ENCODE peak calls at places on chromosomes 5 and 9, in nine cellular contexts. G is A172, L is T-helper 2 cell, I is tibial artery, Y is midbrain, P is gastrocnemius medialis, N is AG08396, H is H1, S is GM04504. F is an unnamed sample.

GRCh38 chr9:89225587-89225986 is 47.0 kb upstream of the SHC3 start:
- DNase-seq in P (no peak), I (no peak), S (no peak), Y (no peak), H (no peak), G (no peak), L (no peak), N (peak), F (no peak)

GRCh38 chr9:96383165-96383939 is at the start of gene SLC35D2:
- DNase-seq in S (peak), H (peak), Y (peak), L (peak), I (peak), P (peak), N (peak), G (peak), F (peak)

GRCh38 chr9:16315720-16316119 is 554.8 kb downstream of the BNC2 start:
- DNase-seq in H (no peak), N (no peak), S (no peak), Y (no peak), G (no peak), I (no peak), L (no peak), P (no peak), F (no peak)

GRCh38 chr5:149728303-149728702 is 1.8 kb upstream of the PPARGC1B start:
- DNase-seq in P (no peak), G (no peak), I (no peak), S (no peak), Y (no peak), H (no peak), L (no peak), N (no peak), F (no peak)

GRCh38 chr9:95096807-95097206 is 220.7 kb downstream of the FANCC start:
- DNase-seq in L (no peak), S (no peak), Y (no peak), G (no peak), P (no peak), N (no peak), H (no peak), I (no peak), F (no peak)

GRCh38 chr9:112120471-112120925 is 54.6 kb downstream of the SUSD1 start:
- DNase-seq in P (no peak), N (no peak), Y (no peak), H (peak), S (no peak), L (no peak), G (no peak), I (no peak), F (no peak)

GRCh38 chr9:129139993-129140396 is 28.8 kb downstream of the PTPA start:
- DNase-seq in I (peak), N (peak), L (peak), Y (peak), S (peak), H (no peak), G (peak), P (peak), F (peak)

GRCh38 chr9:94623253-94623652 is 16.1 kb downstream of the FBP1 start:
- DNase-seq in I (no peak), G (no peak), H (peak), S (no peak), L (no peak), P (no peak), Y (no peak), N (no peak), F (no peak)

GRCh38 chr5:109125755-109126429 is 283.9 kb downstream of the PJA2 start:
- DNase-seq in L (no peak), P (no peak), N (no peak), Y (no peak), S (no peak), G (no peak), I (no peak), H (no peak), F (no peak)

GRCh38 chr5:96893342-96893741 is 17.0 kb downstream of the ERAP2 start:
- DNase-seq in G (peak), I (no peak), P (no peak), L (no peak), S (peak), Y (no peak), H (no peak), N (no peak), F (no peak)

GRCh38 chr5:158682631-158683030 is 417.1 kb downstream of the EBF1 start:
- DNase-seq in I (no peak), H (no peak), P (no peak), N (no peak), S (no peak), G (no peak), L (no peak), Y (no peak), F (no peak)

GRCh38 chr9:18606831-18607230 is 132.9 kb downstream of the ADAMTSL1 start:
- DNase-seq in L (no peak), P (no peak), Y (no peak), S (peak), H (no peak), N (no peak), I (no peak), G (peak), F (no peak)

GRCh38 chr9:27261517-27262211 is 35.3 kb downstream of the EQTN start:
- DNase-seq in S (no peak), G (no peak), I (no peak), L (no peak), H (no peak), Y (no peak), N (no peak), P (no peak), F (no peak)

GRCh38 chr9:75964431-75964830 is 74.0 kb downstream of the PCSK5 start:
- DNase-seq in I (no peak), P (no peak), Y (no peak), N (no peak), G (peak), L (no peak), H (no peak), S (no peak), F (no peak)

GRCh38 chr9:113399646-113400200 is 1.4 kb downstream of the ALAD start:
- DNase-seq in I (no peak), Y (no peak), L (no peak), P (no peak), S (no peak), H (no peak), G (no peak), N (no peak), F (no peak)

GRCh38 chr5:61563401-61563800 is 231.3 kb downstream of the ZSWIM6 start:
- DNase-seq in Y (no peak), I (no peak), G (peak), L (no peak), N (no peak), S (no peak), P (no peak), H (no peak), F (no peak)

GRCh38 chr5:148957591-148958202 is 105.2 kb downstream of the SH3TC2 start:
- DNase-seq in G (peak), N (peak), H (peak), I (no peak), P (no peak), L (peak), Y (peak), S (no peak), F (no peak)

GRCh38 chr5:122874179-122874875 is 28.9 kb downstream of the SNX24 start:
- DNase-seq in H (no peak), G (no peak), P (no peak), S (no peak), N (no peak), Y (no peak), L (no peak), I (no peak), F (no peak)

GRCh38 chr5:123810253-123810652 is 298.3 kb downstream of the CSNK1G3 start:
- DNase-seq in N (no peak), H (no peak), I (no peak), G (no peak), Y (no peak), S (no peak), P (no peak), L (no peak), F (no peak)

GRCh38 chr5:9562101-9562500 is 16.2 kb upstream of the SEMA5A start:
- DNase-seq in I (no peak), G (peak), P (no peak), H (no peak), N (no peak), L (no peak), Y (no peak), S (no peak), F (no peak)

GRCh38 chr5:150642991-150643710 is 2.7 kb downstream of the SYNPO start:
- DNase-seq in N (no peak), L (no peak), G (no peak), P (no peak), I (no peak), H (no peak), S (no peak), Y (no peak), F (no peak)

GRCh38 chr5:2355859-2356258 is 395.6 kb downstream of the IRX2 start:
- DNase-seq in S (no peak), Y (no peak), P (no peak), G (no peak), I (no peak), N (no peak), L (no peak), H (no peak), F (no peak)

GRCh38 chr9:111036068-111036789 is 2.0 kb downstream of the LPAR1 start:
- DNase-seq in S (peak), L (no peak), N (peak), H (peak), P (peak), Y (peak), G (no peak), I (peak), F (peak)

GRCh38 chr5:76709762-76710161 is 6.2 kb upstream of the F2R start:
- DNase-seq in Y (no peak), S (no peak), I (no peak), L (no peak), P (no peak), G (peak), N (peak), H (no peak), F (no peak)

GRCh38 chr9:125985998-125986655 is 239.0 kb downstream of the PBX3 start:
- DNase-seq in I (peak), P (no peak), N (no peak), L (no peak), Y (no peak), G (no peak), H (no peak), S (no peak), F (peak)

GRCh38 chr5:139658928-139659667 is 10.9 kb downstream of the CXXC5 start:
- DNase-seq in L (no peak), S (no peak), N (peak), H (no peak), I (peak), P (peak), Y (no peak), G (peak), F (no peak)

F was measured in cardiac septum.